ENCODE peak calls at places on chromosome 22, in six cellular contexts. L is Peyer's patch, J is uterus, B is vagina, G is stomach, U is HepG2. Y is an unnamed sample.

GRCh38 chr22:27687984-27688545 is 113.5 kb downstream of the MN1 start:
- DNase-seq in L (no peak), J (no peak), B (no peak), G (no peak), U (peak), Y (no peak)

GRCh38 chr22:35517769-35518530 is 22.7 kb upstream of the RASD2 start:
- DNase-seq in L (peak), J (no peak), B (no peak), G (peak), U (no peak), Y (no peak)

GRCh38 chr22:33524511-33525270 is 395.6 kb downstream of the LARGE1 start:
- DNase-seq in L (no peak), J (no peak), B (no peak), G (no peak), U (no peak), Y (no peak)

GRCh38 chr22:19919701-19920363 is 21.7 kb upstream of the COMT start:
- DNase-seq in L (no peak), J (no peak), B (no peak), G (no peak), U (no peak), Y (no peak)

GRCh38 chr22:25386538-25386884 is 167.1 kb downstream of the CRYBB2 start:
- DNase-seq in L (no peak), J (no peak), B (no peak), G (no peak), U (no peak), Y (no peak)

GRCh38 chr22:35131423-35132050 is 65.6 kb downstream of the ISX start:
- DNase-seq in L (no peak), J (no peak), B (no peak), G (no peak), U (no peak), Y (no peak)

GRCh38 chr22:46062971-46063631 is 86.1 kb upstream of the WNT7B start:
- DNase-seq in L (peak), J (peak), B (no peak), G (peak), U (no peak), Y (no peak)

GRCh38 chr22:33920927-33921575 is 775 bp upstream of the LARGE1 start:
- DNase-seq in L (peak), J (peak), B (no peak), G (peak), U (peak), Y (peak)

GRCh38 chr22:36986242-36986821 is 32.9 kb downstream of the TST start:
- DNase-seq in L (no peak), J (no peak), B (no peak), G (peak), U (no peak), Y (no peak)

GRCh38 chr22:19631899-19632670 is 82.2 kb upstream of the SEPTIN5 start:
- DNase-seq in L (no peak), J (no peak), B (no peak), G (no peak), U (peak), Y (no peak)

GRCh38 chr22:31789803-31790202 is 36.0 kb downstream of the DEPDC5 start:
- DNase-seq in L (no peak), J (no peak), B (no peak), G (no peak), U (no peak), Y (no peak)

GRCh38 chr22:34804588-34804987 is 261.4 kb upstream of the ISX start:
- DNase-seq in L (no peak), J (no peak), B (no peak), G (no peak), U (no peak), Y (no peak)

GRCh38 chr22:45684752-45685359 is 13.2 kb downstream of the ATXN10 start:
- DNase-seq in L (no peak), J (no peak), B (no peak), G (no peak), U (no peak), Y (no peak)

GRCh38 chr22:50182176-50183081 is 3.3 kb upstream of the TRABD start:
- DNase-seq in L (no peak), J (no peak), B (no peak), G (peak), U (no peak), Y (peak)

GRCh38 chr22:19592464-19592863 is 68.3 kb upstream of the CLDN5 start:
- DNase-seq in L (no peak), J (no peak), B (no peak), G (no peak), U (no peak), Y (no peak)

GRCh38 chr22:36413022-36413770 is 25.4 kb upstream of the MYH9 start:
- DNase-seq in L (peak), J (no peak), B (no peak), G (no peak), U (peak), Y (no peak)

GRCh38 chr22:28027453-28028448 is 108.7 kb upstream of the PITPNB start:
- DNase-seq in L (no peak), J (no peak), B (no peak), G (no peak), U (no peak), Y (peak)

GRCh38 chr22:18148508-18148965 is 1.4 kb upstream of the USP18 start:
- DNase-seq in L (no peak), J (no peak), B (no peak), G (no peak), U (peak), Y (no peak)

GRCh38 chr22:35541254-35541748 is 670 bp downstream of the RASD2 start:
- DNase-seq in L (peak), J (no peak), B (no peak), G (peak), U (no peak), Y (no peak)

GRCh38 chr22:36692280-36692679 is 11.3 kb downstream of the CACNG2 start:
- DNase-seq in L (no peak), J (no peak), B (no peak), G (no peak), U (no peak), Y (no peak)

GRCh38 chr22:38832005-38832978 is 11.5 kb downstream of the NPTXR start:
- DNase-seq in L (peak), J (no peak), B (no peak), G (no peak), U (no peak), Y (no peak)

GRCh38 chr22:45860201-45860600 is 116.8 kb downstream of the WNT7B start:
- DNase-seq in L (no peak), J (no peak), B (no peak), G (no peak), U (no peak), Y (no peak)

GRCh38 chr22:19373450-19373849 is 58.1 kb downstream of the HIRA start:
- DNase-seq in L (no peak), J (no peak), B (no peak), G (no peak), U (no peak), Y (no peak)

GRCh38 chr22:50250555-50251471 is at the start of gene HDAC10:
- DNase-seq in L (peak), J (peak), B (no peak), G (peak), U (peak), Y (peak)

DNA sequence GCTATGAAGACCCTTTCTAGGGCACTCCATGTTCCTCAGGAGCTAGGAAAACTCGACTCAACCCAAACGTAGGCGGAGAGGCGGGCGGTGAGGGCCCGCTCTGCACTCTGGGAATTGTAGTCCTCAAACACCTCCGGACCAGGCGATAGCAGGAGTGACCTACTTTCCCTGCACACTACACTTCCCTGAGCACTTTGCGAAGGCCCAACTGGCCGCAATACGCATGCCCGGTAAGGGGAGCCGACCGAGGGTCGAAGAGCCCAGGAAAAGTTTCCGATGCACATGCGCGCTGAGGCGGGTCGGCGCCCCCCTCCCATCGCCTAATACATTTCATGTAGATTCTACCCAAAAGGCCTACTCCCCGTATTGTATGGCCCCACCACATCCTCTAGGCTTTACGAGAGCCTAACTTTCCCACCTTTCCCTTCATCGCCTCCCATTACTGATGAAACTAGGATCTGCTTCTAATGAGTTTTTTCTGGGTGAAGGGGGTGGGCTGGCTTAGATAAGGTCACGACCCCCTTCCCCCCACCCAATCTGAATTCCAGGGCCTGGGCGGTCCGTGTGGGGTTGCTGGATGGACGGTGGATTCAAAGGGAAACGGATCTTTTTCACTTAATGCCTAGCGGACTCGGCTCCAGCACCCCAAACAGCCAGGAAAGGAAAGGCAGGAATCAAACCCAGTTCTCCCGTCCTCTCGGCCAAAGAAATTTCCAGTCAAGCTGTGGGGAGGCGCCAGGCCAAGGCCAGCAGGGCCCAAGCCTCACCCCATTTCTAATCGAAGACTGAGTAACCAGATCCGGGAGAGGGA is 2.0 kb downstream of the TOB2 start:
- DNase-seq in L (peak), J (peak), B (no peak), G (peak), U (peak), Y (peak)
- TF ChIP-seq POLR2A in L (peak), J (peak), B (no peak), G (no peak), U (peak), Y (peak)

GRCh38 chr22:21816787-21817496 is 50.5 kb downstream of the MAPK1 start:
- DNase-seq in L (no peak), J (no peak), B (no peak), G (no peak), U (no peak), Y (no peak)
- H3K4me3 ChIP-seq in L (peak), J (no peak), B (no peak), G (peak), U (no peak), Y (no peak)

DNA sequence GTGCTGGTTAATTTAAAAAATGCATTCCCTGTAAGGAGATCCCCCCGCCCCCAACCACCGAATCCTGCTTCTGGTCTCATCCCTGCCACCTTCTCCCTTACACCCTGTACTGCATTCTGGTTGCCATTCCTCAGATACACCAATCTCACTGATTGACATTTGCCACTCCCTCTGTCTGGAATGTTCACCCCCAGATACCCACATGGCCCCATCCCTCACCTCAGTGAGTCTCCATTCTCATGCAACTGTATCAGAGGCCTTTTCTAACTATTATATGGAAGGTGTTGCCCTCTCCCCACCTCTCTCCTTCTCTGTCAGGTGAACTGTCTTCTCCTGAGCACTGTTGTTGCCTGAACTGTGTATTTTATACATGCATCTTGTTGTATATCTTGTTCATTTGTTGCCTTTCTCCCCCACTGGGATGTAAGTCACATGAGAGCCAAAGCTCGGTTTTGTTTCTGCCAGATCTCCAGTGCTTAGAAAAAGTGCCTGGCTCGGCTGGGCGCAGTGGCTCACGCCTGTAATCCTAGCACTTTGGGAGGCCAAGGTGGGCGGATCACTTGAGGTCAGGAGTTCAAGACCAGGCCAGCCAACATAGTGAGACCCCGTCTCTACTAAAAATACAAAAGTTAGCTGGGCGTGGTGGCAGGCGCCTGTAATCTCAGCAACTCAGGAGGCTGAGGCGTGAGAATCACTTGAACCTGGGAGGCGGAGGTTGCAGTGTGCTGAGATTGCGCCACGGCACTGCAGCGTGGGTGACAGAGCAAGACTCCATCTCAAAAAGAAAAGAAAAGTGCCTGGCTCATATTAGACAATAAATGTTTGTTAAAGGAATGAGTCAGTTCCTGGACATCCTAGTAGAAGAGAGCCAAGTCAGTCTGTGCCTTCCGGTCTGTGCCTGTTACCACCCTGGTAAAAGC is 61.0 kb downstream of the TNRC6B start:
- DNase-seq in L (no peak), J (peak), B (no peak), G (peak), U (no peak), Y (peak)
- H3K27ac ChIP-seq in L (no peak), J (peak), B (peak), G (peak), U (no peak), Y (peak)

GRCh38 chr22:22010358-22010757 is 27.8 kb upstream of the TOP3B start:
- DNase-seq in L (no peak), J (no peak), B (no peak), G (no peak), U (no peak), Y (no peak)

GRCh38 chr22:22014285-22014659 is 31.7 kb upstream of the TOP3B start:
- DNase-seq in L (no peak), J (no peak), B (no peak), G (no peak), U (no peak), Y (no peak)

GRCh38 chr22:22011964-22012363 is 29.4 kb upstream of the TOP3B start:
- DNase-seq in L (no peak), J (no peak), B (no peak), G (no peak), U (no peak), Y (no peak)

GRCh38 chr22:22015631-22016030 is 33.0 kb upstream of the TOP3B start:
- DNase-seq in L (no peak), J (no peak), B (no peak), G (no peak), U (no peak), Y (no peak)

DNA sequence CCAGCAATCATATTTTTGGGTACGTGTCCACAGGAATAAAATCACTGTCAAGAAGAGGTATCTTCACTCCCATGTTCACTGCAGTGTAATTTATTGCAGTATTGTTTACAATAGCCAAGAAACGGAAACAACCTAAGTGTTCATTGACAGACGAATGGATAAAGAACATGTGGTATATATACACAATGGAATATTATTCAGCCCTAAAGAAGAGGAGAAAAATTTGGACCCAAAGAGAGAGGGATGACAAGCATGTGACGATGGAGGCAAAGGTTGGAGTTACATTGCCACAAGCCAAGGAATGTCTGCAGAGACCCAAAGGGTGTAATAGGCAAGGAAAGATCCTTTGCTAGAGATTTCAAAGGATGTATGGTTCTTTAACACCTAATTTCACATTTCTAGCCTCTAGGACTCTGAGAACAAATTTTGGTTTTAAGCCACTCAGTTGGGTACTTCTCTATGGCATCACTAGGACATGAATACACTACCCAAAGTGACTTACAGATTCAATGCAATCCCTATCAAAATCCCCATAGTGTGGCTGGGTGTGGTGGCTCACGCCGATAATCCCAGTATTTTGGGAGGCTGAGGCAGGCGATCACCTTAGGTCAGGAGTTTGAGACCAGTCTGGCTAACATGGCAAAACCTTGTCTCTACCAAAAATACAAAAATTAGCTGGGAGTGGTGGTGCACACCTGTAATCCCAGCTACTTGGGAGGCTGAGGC is 31.1 kb upstream of the TOP3B start:
- DNase-seq in L (no peak), J (no peak), B (no peak), G (no peak), U (no peak), Y (no peak)
- TF ChIP-seq POLR2A in L (no peak), J (no peak), B (no peak), G (no peak), U (no peak), Y (no peak)

GRCh38 chr22:44496844-44497217 is 1.2 kb downstream of the RTL6 start:
- DNase-seq in L (no peak), J (no peak), B (no peak), G (no peak), U (no peak), Y (no peak)
- H3K4me3 ChIP-seq in L (peak), J (peak), B (peak), G (peak), U (no peak), Y (peak)

GRCh38 chr22:29831958-29832357 is 6.1 kb downstream of the ASCC2 start:
- DNase-seq in L (no peak), J (no peak), B (no peak), G (no peak), U (no peak), Y (no peak)
- H3K27ac ChIP-seq in L (no peak), J (no peak), B (no peak), G (no peak), U (no peak), Y (no peak)

GRCh38 chr22:48630848-48631247 is 1196.8 kb downstream of the BRD1 start:
- DNase-seq in L (no peak), J (no peak), B (no peak), G (no peak), U (no peak), Y (no peak)
- TF ChIP-seq POLR2A in L (no peak), J (no peak), B (no peak), G (no peak), U (no peak), Y (no peak)

DNA sequence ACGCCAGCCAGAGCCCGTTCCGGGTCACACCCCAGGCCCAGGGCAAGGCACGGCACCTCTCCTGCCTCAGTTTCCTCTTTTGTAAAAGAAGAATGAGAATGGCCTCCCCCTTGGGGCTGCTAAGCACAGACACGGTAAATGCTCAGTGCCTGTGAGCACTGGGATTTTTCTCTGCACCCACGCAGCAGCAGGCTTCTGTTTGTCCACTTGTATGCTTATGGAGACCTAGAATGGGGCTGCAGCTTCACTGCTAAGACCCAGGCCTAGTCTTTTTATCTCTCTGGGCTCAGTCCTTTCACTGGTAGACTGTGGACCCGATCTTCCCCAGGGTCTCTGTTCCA is 1327.9 kb downstream of the TBC1D22A start:
- DNase-seq in L (peak), J (no peak), B (no peak), G (no peak), U (no peak), Y (no peak)
- H3K4me3 ChIP-seq in L (peak), J (no peak), B (no peak), G (no peak), U (no peak), Y (no peak)